ENCODE peak calls at places on chromosomes 4 and X, in four cellular contexts. P is amniotic stem cell, V is cardiac muscle cell, D is HCEC 1CT. I is an unnamed sample.

GRCh38 chrX:141221611-141222010 is 20.7 kb downstream of the SPANXC start:
- DNase-seq in P (no peak), V (no peak), D (no peak), I (no peak)

GRCh38 chr4:25439913-25440477 is 62.9 kb downstream of the ANAPC4 start:
- DNase-seq in P (peak), V (peak), D (peak), I (peak)

GRCh38 chr4:101451086-101451485 is 103.8 kb upstream of the PPP3CA start:
- DNase-seq in P (no peak), V (no peak), D (no peak), I (no peak)

GRCh38 chrX:16130707-16131106 is 7.3 kb downstream of the GRPR start:
- DNase-seq in P (no peak), V (no peak), D (no peak), I (no peak)

GRCh38 chr4:130092187-130093015 is 996.4 kb downstream of the C4orf33 start:
- DNase-seq in P (no peak), V (no peak), D (peak), I (no peak)

GRCh38 chr4:172168888-172169287 is 355.7 kb downstream of the GALNTL6 start:
- DNase-seq in P (peak), V (no peak), D (no peak), I (no peak)

GRCh38 chr4:178086324-178086723 is 644.1 kb upstream of the AGA start:
- DNase-seq in P (no peak), V (no peak), D (no peak), I (no peak)

GRCh38 chrX:130039847-130040246 is 57.4 kb downstream of the BCORL1 start:
- DNase-seq in P (no peak), V (peak), D (no peak), I (no peak)

GRCh38 chr4:128573781-128574508 is 235.6 kb upstream of the JADE1 start:
- DNase-seq in P (peak), V (peak), D (peak), I (no peak)

GRCh38 chr4:34733185-34733916 is 1511.0 kb downstream of the ARAP2 start:
- DNase-seq in P (no peak), V (no peak), D (no peak), I (no peak)

GRCh38 chrX:85685843-85686242 is 306.4 kb upstream of the POF1B start:
- DNase-seq in P (no peak), V (no peak), D (no peak), I (no peak)

GRCh38 chr4:3369781-3370660 is 71.7 kb upstream of the HGFAC start:
- DNase-seq in P (peak), V (peak), D (peak), I (no peak)

GRCh38 chrX:154436597-154437397 is at the start of gene GDI1:
- DNase-seq in P (peak), V (peak), D (peak), I (peak)

GRCh38 chr4:110959041-110959643 is 336.3 kb upstream of the PITX2 start:
- DNase-seq in P (peak), V (peak), D (no peak), I (no peak)

GRCh38 chr4:165016971-165017370 is 14.8 kb upstream of the TRIM60 start:
- DNase-seq in P (no peak), V (peak), D (peak), I (no peak)

GRCh38 chr4:184267673-184268573 is 50.2 kb upstream of the ENPP6 start:
- DNase-seq in P (peak), V (peak), D (peak), I (no peak)

GRCh38 chrX:151393514-151393913 is 3.5 kb upstream of the VMA21 start:
- DNase-seq in P (no peak), V (no peak), D (no peak), I (no peak)

GRCh38 chrX:68443155-68443868 is 10.0 kb upstream of the OPHN1 start:
- DNase-seq in P (no peak), V (peak), D (peak), I (no peak)

GRCh38 chr4:172554588-172554987 is 614.0 kb upstream of the GALNT7 start:
- DNase-seq in P (no peak), V (no peak), D (no peak), I (no peak)

GRCh38 chrX:143623657-143624056 is 12.2 kb downstream of the SLITRK4 start:
- DNase-seq in P (no peak), V (no peak), D (no peak), I (no peak)

GRCh38 chr4:85107553-85107952 is 141.1 kb upstream of the WDFY3 start:
- DNase-seq in P (no peak), V (no peak), D (no peak), I (no peak)

GRCh38 chr4:165787516-165788274 is 85.3 kb upstream of the TLL1 start:
- DNase-seq in P (no peak), V (no peak), D (no peak), I (no peak)

GRCh38 chr4:62517721-62518120 is 1317.6 kb downstream of the ADGRL3 start:
- DNase-seq in P (no peak), V (no peak), D (no peak), I (no peak)

GRCh38 chr4:165288226-165288625 is 39.2 kb upstream of the MSMO1 start:
- DNase-seq in P (no peak), V (no peak), D (no peak), I (no peak)